ENCODE peak calls at places on chromosomes 5 and 9, in six cellular contexts. P is ascending aorta; E is activated CD4-positive, alpha-beta T cell treated with anti-CD3 and anti-CD28 coated beads for 24 hours; K is left cardiac atrium; O is mesendoderm; T is EL. C is an unnamed sample.

GRCh38 chr9:37144762-37145161 is 24.4 kb downstream of the ZCCHC7 start:
- DNase-seq in K (no peak), P (no peak), T (peak), E (no peak), O (peak), C (no peak)

GRCh38 chr9:33239922-33240321 is at the start of gene SPINK4:
- DNase-seq in P (no peak), T (no peak), K (no peak), E (no peak), O (peak), C (no peak)

GRCh38 chr9:136197372-136197875 is 7.5 kb downstream of the LHX3 start:
- DNase-seq in P (no peak), O (no peak), K (no peak), E (no peak), T (no peak), C (no peak)

GRCh38 chr9:14417230-14417629 is 103.3 kb upstream of the NFIB start:
- DNase-seq in T (no peak), P (no peak), K (no peak), E (no peak), O (no peak), C (no peak)

GRCh38 chr5:147310059-147310704 is 75.4 kb downstream of the STK32A start:
- DNase-seq in T (peak), E (no peak), K (peak), P (peak), O (peak), C (peak)

GRCh38 chr9:112366591-112366990 is 13.3 kb upstream of the HSDL2 start:
- DNase-seq in E (no peak), O (peak), T (no peak), K (no peak), P (no peak), C (no peak)

GRCh38 chr5:171857537-171857936 is 71.9 kb downstream of the SMIM23 start:
- DNase-seq in T (no peak), K (no peak), E (no peak), P (no peak), O (peak), C (no peak)

GRCh38 chr5:156474251-156474650 is 147.3 kb downstream of the SGCD start:
- DNase-seq in E (no peak), O (no peak), K (peak), T (no peak), P (peak), C (peak)

GRCh38 chr5:33817301-33817700 is 74.5 kb downstream of the ADAMTS12 start:
- DNase-seq in O (no peak), P (no peak), K (no peak), E (no peak), T (peak), C (no peak)

GRCh38 chr9:114216081-114216480 is 60.7 kb downstream of the COL27A1 start:
- DNase-seq in K (peak), O (no peak), T (peak), P (peak), E (no peak), C (no peak)

GRCh38 chr5:57858905-57859304 is 376.3 kb upstream of the ACTBL2 start:
- DNase-seq in T (no peak), P (no peak), O (no peak), E (no peak), K (no peak), C (no peak)

GRCh38 chr9:12916037-12916436 is 141.2 kb downstream of the LURAP1L start:
- DNase-seq in O (peak), T (no peak), E (no peak), K (no peak), P (no peak), C (no peak)

GRCh38 chr9:81664638-81665513 is 24.5 kb downstream of the TLE1 start:
- DNase-seq in O (no peak), P (no peak), E (no peak), K (no peak), T (no peak), C (no peak)

GRCh38 chr5:176540476-176540899 is 3.3 kb upstream of the RNF44 start:
- DNase-seq in P (no peak), O (peak), K (no peak), T (no peak), E (no peak), C (peak)

GRCh38 chr5:76524872-76525271 is 98.3 kb downstream of the F2RL2 start:
- DNase-seq in E (no peak), K (no peak), O (no peak), P (no peak), T (no peak), C (no peak)

GRCh38 chr9:88270398-88270797 is 117.8 kb upstream of the SPIN1 start:
- DNase-seq in E (no peak), O (no peak), K (no peak), P (no peak), T (peak), C (no peak)

GRCh38 chr5:17196024-17196423 is 21.4 kb upstream of the BASP1 start:
- DNase-seq in E (no peak), O (no peak), T (no peak), K (no peak), P (no peak), C (no peak)

GRCh38 chr9:81499021-81499454 is 190.3 kb downstream of the TLE1 start:
- DNase-seq in T (peak), E (no peak), P (peak), K (no peak), O (no peak), C (no peak)

GRCh38 chr5:66689522-66690220 is 93.5 kb downstream of the MAST4 start:
- DNase-seq in T (no peak), O (no peak), P (no peak), K (no peak), E (no peak), C (no peak)

GRCh38 chr9:26706223-26706622 is 186.4 kb downstream of the CAAP1 start:
- DNase-seq in O (no peak), E (no peak), K (no peak), T (no peak), P (no peak), C (no peak)

GRCh38 chr9:89605181-89606048 is 603 bp downstream of the GADD45G start:
- DNase-seq in T (peak), P (peak), K (peak), O (peak), E (peak), C (peak)

GRCh38 chr5:10289353-10289752 is 18.3 kb downstream of the CMBL start:
- DNase-seq in P (no peak), T (no peak), K (no peak), O (no peak), E (no peak), C (no peak)

GRCh38 chr5:80763211-80763610 is 108.4 kb upstream of the DHFR start:
- DNase-seq in T (no peak), P (no peak), E (no peak), K (no peak), O (no peak), C (no peak)

GRCh38 chr5:52787600-52788504 is at the start of the genes ITGA1 and PELO:
- DNase-seq in O (peak), P (peak), T (peak), E (peak), K (peak), C (peak)

GRCh38 chr9:118595719-118596305 is 773.4 kb downstream of the BRINP1 start:
- DNase-seq in K (peak), P (no peak), T (peak), E (no peak), O (peak), C (no peak)

GRCh38 chr9:93182572-93182971 is 1.4 kb upstream of the WNK2 start:
- DNase-seq in P (no peak), E (no peak), K (no peak), O (no peak), T (no peak), C (peak)

GRCh38 chr5:180133060-180133459 is 61.5 kb upstream of the RNF130 start:
- DNase-seq in O (no peak), T (no peak), E (no peak), P (peak), K (no peak), C (no peak)

GRCh38 chr9:37464426-37465248 is 613 bp downstream of the ZBTB5 start:
- DNase-seq in K (peak), T (peak), O (no peak), E (peak), P (peak), C (peak)